ENCODE peak calls at places on chromosomes 3 and 15, in ten cellular contexts. I is Peyer's patch, N is body of pancreas, G is ovary, M is uterus, W is A549, A is sigmoid colon, H is heart left ventricle, C is H1, J is vagina. Z is an unnamed sample.

GRCh38 chr15:41648097-41648496 is 12.1 kb upstream of the MGA start:
- DNase-seq in I (no peak), N (no peak), G (no peak), M (no peak), W (no peak), A (no peak), H (no peak), C (no peak), J (no peak), Z (no peak)

GRCh38 chr3:98657429-98657828 is 64.0 kb upstream of the CPOX start:
- DNase-seq in I (no peak), N (peak; percentile 40), G (no peak), M (no peak), W (peak; percentile 36), A (no peak), H (peak; percentile 68), C (peak; percentile 72), J (no peak), Z (no peak)

GRCh38 chr3:171374661-171375285 is 85.4 kb downstream of the TNIK start:
- DNase-seq in I (no peak), N (no peak), G (no peak), M (no peak), W (no peak), A (no peak), H (no peak), C (no peak), J (no peak), Z (no peak)

GRCh38 chr3:113560845-113561623 is 28.7 kb downstream of the SIDT1 start:
- DNase-seq in I (no peak), N (no peak), G (no peak), M (no peak), W (peak; percentile 51), A (no peak), H (no peak), C (no peak), J (no peak), Z (no peak)

GRCh38 chr3:157488144-157488543 is 15.1 kb downstream of the VEPH1 start:
- DNase-seq in I (no peak), N (no peak), G (no peak), M (no peak), W (peak; percentile 5), A (no peak), H (no peak), C (no peak), J (no peak), Z (no peak)

GRCh38 chr15:78889000-78889399 is 16.3 kb downstream of the MORF4L1 start:
- DNase-seq in I (no peak), N (no peak), G (no peak), M (no peak), W (no peak), A (no peak), H (no peak), C (no peak), J (no peak), Z (no peak)

GRCh38 chr15:70284438-70285214 is 186.9 kb upstream of the TLE3 start:
- DNase-seq in I (peak; percentile 43), N (peak; percentile 85), G (no peak), M (no peak), W (no peak), A (no peak), H (no peak), C (no peak), J (no peak), Z (no peak)

GRCh38 chr3:108757404-108757982 is at the start of gene RETNLB:
- DNase-seq in I (no peak), N (peak; percentile 74), G (no peak), M (no peak), W (no peak), A (no peak), H (no peak), C (no peak), J (no peak), Z (no peak)

GRCh38 chr3:1609416-1609815 is 489.2 kb upstream of the CNTN4 start:
- DNase-seq in I (no peak), N (no peak), G (no peak), M (no peak), W (no peak), A (no peak), H (no peak), C (no peak), J (no peak), Z (no peak)

GRCh38 chr15:58931985-58932384 is 1.5 kb downstream of the SLTM start:
- DNase-seq in I (no peak), N (no peak), G (no peak), M (no peak), W (peak; percentile 22), A (no peak), H (no peak), C (no peak), J (no peak), Z (peak; percentile 59)

GRCh38 chr3:194080913-194081800 is 54.8 kb upstream of the HES1 start:
- DNase-seq in I (no peak), N (no peak), G (no peak), M (no peak), W (no peak), A (no peak), H (no peak), C (no peak), J (no peak), Z (no peak)

GRCh38 chr15:55993111-55993803 is at the start of gene NEDD4:
- DNase-seq in I (peak; percentile 51), N (peak; percentile 82), G (peak; percentile 86), M (peak; percentile 86), W (peak; percentile 88), A (peak; percentile 93), H (peak; percentile 92), C (peak; percentile 85), J (peak; percentile 92), Z (peak; percentile 82)
- TF ChIP-seq POLR2A in I (peak; percentile 79), N (peak; percentile 69), G (peak; percentile 48), M (peak; percentile 46), W (peak; percentile 55), A (peak; percentile 25), H (peak; percentile 64), C (no peak), J (no peak), Z (peak; percentile 39)

GRCh38 chr3:20071182-20071581 is 30.9 kb downstream of the KAT2B start:
- DNase-seq in I (no peak), N (no peak), G (no peak), M (no peak), W (no peak), A (no peak), H (no peak), C (no peak), J (no peak), Z (no peak)
- H3K27ac ChIP-seq in I (no peak overlapping the region), N (no peak overlapping the region), G (no peak overlapping the region), M (no peak overlapping the region), W (no peak overlapping the region), A (no peak overlapping the region), H (peak overlapping the region; percentile 65), C (no peak overlapping the region), J (no peak overlapping the region), Z (no peak overlapping the region)

DNA sequence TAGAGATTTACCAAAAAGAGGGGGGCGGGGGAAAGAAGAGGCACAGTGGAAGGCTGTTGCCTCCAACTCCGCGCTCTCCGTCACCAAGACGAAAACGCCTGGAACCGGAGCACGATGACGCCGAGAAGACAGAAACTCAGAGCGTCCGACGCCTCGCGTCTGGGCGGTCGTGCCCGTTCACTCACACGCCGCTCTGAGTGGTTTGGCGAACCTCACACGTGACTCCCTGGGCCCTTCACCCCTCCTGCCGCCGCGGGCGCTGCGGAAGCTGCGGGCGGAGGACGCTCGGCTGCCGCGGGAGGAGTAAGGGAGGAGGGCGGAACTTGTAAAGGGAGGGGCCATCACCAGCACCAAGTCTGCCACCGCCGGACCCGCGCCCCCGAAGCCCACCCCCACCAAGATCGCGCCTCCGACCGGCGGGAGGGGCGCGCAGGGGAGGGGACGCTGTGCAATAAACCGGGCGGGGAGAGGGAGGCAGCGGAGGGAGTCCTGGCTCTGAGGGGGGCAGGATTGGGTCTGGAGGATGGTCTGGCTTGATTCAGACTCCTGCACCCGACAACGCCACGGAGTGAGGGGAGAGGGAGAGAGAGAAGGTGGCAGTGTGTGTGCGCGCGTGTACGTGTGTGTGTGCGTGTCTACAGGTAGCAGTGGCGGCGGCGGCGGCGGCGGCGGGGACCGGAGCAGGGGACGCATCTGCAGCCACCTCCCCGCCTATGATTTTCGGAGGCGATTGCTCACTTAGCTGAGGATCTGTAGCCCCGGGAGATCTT is 1.9 kb upstream of the NLGN1 start:
- DNase-seq in I (no peak), N (peak; percentile 70), G (peak; percentile 85), M (peak; percentile 83), W (peak; percentile 24), A (peak; percentile 95), H (peak; percentile 91), C (peak; percentile 85), J (peak; percentile 95), Z (peak; percentile 88)
- TF ChIP-seq POLR2A in I (peak; percentile 13), N (peak; percentile 62), G (peak; percentile 70), M (peak; percentile 48), W (no peak), A (peak; percentile 68), H (peak; percentile 76), C (peak; percentile 79), J (no peak), Z (peak; percentile 60)

GRCh38 chr15:29018406-29018805 is 132.6 kb downstream of the APBA2 start:
- DNase-seq in I (no peak), N (no peak), G (no peak), M (no peak), W (no peak), A (no peak), H (no peak), C (peak; percentile 67), J (no peak), Z (no peak)

GRCh38 chr15:29021901-29022300 is 136.1 kb downstream of the APBA2 start:
- DNase-seq in I (no peak), N (no peak), G (no peak), M (no peak), W (no peak), A (no peak), H (no peak), C (no peak), J (no peak), Z (no peak)

GRCh38 chr15:29014493-29014892 is 128.7 kb downstream of the APBA2 start:
- DNase-seq in I (no peak), N (no peak), G (no peak), M (no peak), W (no peak), A (no peak), H (no peak), C (no peak), J (no peak), Z (no peak)

GRCh38 chr15:29024681-29025080 is 138.9 kb downstream of the APBA2 start:
- DNase-seq in I (no peak), N (no peak), G (no peak), M (no peak), W (no peak), A (no peak), H (no peak), C (no peak), J (peak; percentile 27), Z (no peak)

DNA sequence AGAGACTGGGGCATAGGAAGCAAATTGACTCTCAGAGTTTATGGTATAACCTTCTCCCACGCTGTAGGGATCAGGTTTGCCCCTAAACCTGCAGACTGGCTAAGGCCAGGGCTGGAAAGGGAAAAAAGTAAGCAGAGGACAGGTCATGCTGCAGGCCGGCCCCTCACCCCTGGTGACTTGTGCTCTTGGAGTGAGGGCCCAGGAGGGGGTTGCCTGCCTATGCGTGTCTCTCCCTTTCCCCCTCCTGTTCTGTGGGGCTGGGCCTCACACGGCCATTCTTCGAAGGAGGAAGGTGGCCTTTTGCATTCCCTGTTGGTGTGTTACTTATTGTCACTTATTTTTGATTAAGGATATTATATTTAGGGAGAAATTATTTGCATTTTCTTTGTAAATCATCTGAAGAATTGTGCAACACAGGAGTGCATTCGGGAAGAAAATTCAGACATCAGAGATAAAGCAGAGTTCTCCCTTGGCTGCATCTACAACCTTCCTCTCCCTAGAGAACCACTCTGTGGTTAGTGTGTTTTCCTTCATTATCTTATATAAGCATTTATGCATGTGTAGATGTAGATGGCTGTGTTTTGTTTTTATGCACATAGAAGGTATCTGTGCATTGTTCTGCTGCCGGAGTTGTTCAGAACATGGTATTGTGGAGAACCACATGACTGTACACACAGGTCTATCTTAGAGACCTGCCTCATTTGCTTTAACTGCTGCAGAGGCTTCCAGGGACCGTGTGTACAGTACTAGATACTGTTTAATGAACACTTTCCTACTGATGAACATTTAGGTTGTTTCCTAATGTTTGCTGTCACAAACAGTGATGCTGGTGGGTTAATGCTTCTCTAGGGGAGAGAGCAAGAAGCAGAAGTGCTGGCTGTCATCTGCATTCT is 133.5 kb downstream of the APBA2 start:
- DNase-seq in I (no peak), N (no peak), G (no peak), M (no peak), W (no peak), A (no peak), H (no peak), C (no peak), J (no peak), Z (no peak)
- H3K27ac ChIP-seq in I (no peak overlapping the region), N (no peak overlapping the region), G (no peak overlapping the region), M (no peak overlapping the region), W (no peak overlapping the region), A (no peak overlapping the region), H (no peak overlapping the region), C (no peak overlapping the region), J (no peak overlapping the region), Z (no peak overlapping the region)

Z was measured in prostate gland.